ENCODE peak calls at places on chromosomes 12 and 14, in ten cellular contexts. F is fibroblast of villous mesenchyme; E is activated CD8-positive, alpha-beta T cell treated with anti-CD3 and anti-CD28 coated beads for 36 hours; Q is progenitor cell of endocrine pancreas; A is bronchial epithelial cell; Z is lower lobe of right lung; I is WERI-Rb-1; N is AG04450; H is AG10803; R is GM12865. K is an unnamed sample.

GRCh38 chr14:84493779-84494178 is 1036.2 kb upstream of the FLRT2 start:
- DNase-seq in F (peak), E (no peak), Q (no peak), A (no peak), Z (no peak), I (no peak), N (no peak), H (no peak), R (no peak), K (no peak)

GRCh38 chr12:52207895-52208294 is 16.1 kb upstream of the KRT80 start:
- DNase-seq in F (peak), E (no peak), Q (no peak), A (peak), Z (peak), I (no peak), N (no peak), H (peak), R (no peak), K (no peak)

GRCh38 chr12:12443482-12443881 is 86.6 kb downstream of the BORCS5 start:
- DNase-seq in F (no peak), E (no peak), Q (no peak), A (no peak), Z (no peak), I (no peak), N (no peak), H (no peak), R (no peak), K (no peak)

GRCh38 chr12:105899589-105899988 is 239.2 kb downstream of the NUAK1 start:
- DNase-seq in F (peak), E (no peak), Q (no peak), A (peak), Z (no peak), I (no peak), N (no peak), H (no peak), R (peak), K (no peak)

GRCh38 chr14:75946785-75947184 is 35.0 kb downstream of the TGFB3 start:
- DNase-seq in F (no peak), E (no peak), Q (no peak), A (no peak), Z (no peak), I (no peak), N (no peak), H (no peak), R (no peak), K (no peak)

GRCh38 chr14:94340533-94340932 is 17.4 kb upstream of the SERPINA6 start:
- DNase-seq in F (no peak), E (no peak), Q (no peak), A (no peak), Z (no peak), I (no peak), N (no peak), H (no peak), R (no peak), K (no peak)

GRCh38 chr14:99626041-99626648 is 18.8 kb upstream of the HHIPL1 start:
- DNase-seq in F (no peak), E (no peak), Q (no peak), A (no peak), Z (no peak), I (no peak), N (no peak), H (no peak), R (peak), K (no peak)

GRCh38 chr12:98449601-98450000 is 65.8 kb upstream of the TMPO start:
- DNase-seq in F (peak), E (no peak), Q (no peak), A (no peak), Z (no peak), I (no peak), N (no peak), H (no peak), R (no peak), K (no peak)

GRCh38 chr14:31275731-31276130 is 68.1 kb upstream of the HECTD1 start:
- DNase-seq in F (no peak), E (no peak), Q (no peak), A (no peak), Z (no peak), I (no peak), N (no peak), H (no peak), R (no peak), K (no peak)

GRCh38 chr14:61537567-61538463 is 157.5 kb upstream of the HIF1A start:
- DNase-seq in F (peak), E (peak), Q (no peak), A (peak), Z (no peak), I (peak), N (no peak), H (peak), R (peak), K (no peak)

GRCh38 chr12:114265036-114265435 is 140.9 kb downstream of the TBX5 start:
- DNase-seq in F (no peak), E (no peak), Q (no peak), A (no peak), Z (no peak), I (no peak), N (no peak), H (peak), R (no peak), K (no peak)

GRCh38 chr12:68495666-68496065 is 115.0 kb upstream of the RAP1B start:
- DNase-seq in F (peak), E (no peak), Q (no peak), A (no peak), Z (no peak), I (no peak), N (no peak), H (peak), R (no peak), K (no peak)

GRCh38 chr12:32400866-32401265 is 1.5 kb downstream of the FGD4 start:
- DNase-seq in F (no peak), E (no peak), Q (no peak), A (peak), Z (no peak), I (no peak), N (no peak), H (no peak), R (no peak), K (no peak)

GRCh38 chr12:5557906-5558305 is 126.0 kb downstream of the NTF3 start:
- DNase-seq in F (no peak), E (no peak), Q (no peak), A (no peak), Z (no peak), I (no peak), N (no peak), H (no peak), R (no peak), K (no peak)

GRCh38 chr14:55097894-55098560 is 31.0 kb upstream of the LGALS3 start:
- DNase-seq in F (no peak), E (peak), Q (no peak), A (peak), Z (peak), I (no peak), N (no peak), H (no peak), R (peak), K (no peak)

GRCh38 chr14:75884198-75884611 is 97.6 kb downstream of the TGFB3 start:
- DNase-seq in F (peak), E (no peak), Q (no peak), A (peak), Z (no peak), I (no peak), N (peak), H (peak), R (no peak), K (no peak)

GRCh38 chr12:66024966-66025365 is 105.6 kb downstream of the LLPH start:
- DNase-seq in F (no peak), E (no peak), Q (no peak), A (no peak), Z (no peak), I (no peak), N (no peak), H (no peak), R (no peak), K (no peak)

GRCh38 chr14:96221841-96222240 is 17.2 kb downstream of the BDKRB2 start:
- DNase-seq in F (no peak), E (no peak), Q (no peak), A (no peak), Z (no peak), I (no peak), N (no peak), H (no peak), R (no peak), K (no peak)

GRCh38 chr12:19967001-19967400 is 401.3 kb upstream of the PDE3A start:
- DNase-seq in F (no peak), E (no peak), Q (no peak), A (no peak), Z (no peak), I (no peak), N (no peak), H (no peak), R (no peak), K (no peak)

GRCh38 chr12:111201036-111201435 is 167.9 kb downstream of the PHETA1 start:
- DNase-seq in F (no peak), E (no peak), Q (no peak), A (no peak), Z (no peak), I (peak), N (no peak), H (no peak), R (no peak), K (peak)

GRCh38 chr12:94777936-94778335 is 127.6 kb upstream of the TMCC3 start:
- DNase-seq in F (no peak), E (no peak), Q (no peak), A (no peak), Z (no peak), I (no peak), N (no peak), H (no peak), R (no peak), K (no peak)

GRCh38 chr12:124778411-124778810 is 85.3 kb downstream of the SCARB1 start:
- DNase-seq in F (no peak), E (peak), Q (no peak), A (no peak), Z (no peak), I (no peak), N (no peak), H (no peak), R (peak), K (no peak)

GRCh38 chr12:117738233-117738632 is 230.6 kb downstream of the KSR2 start:
- DNase-seq in F (no peak), E (no peak), Q (no peak), A (no peak), Z (no peak), I (no peak), N (no peak), H (no peak), R (no peak), K (no peak)

GRCh38 chr14:104940526-104941150 is 16.0 kb downstream of the PLD4 start:
- DNase-seq in F (peak), E (no peak), Q (no peak), A (no peak), Z (no peak), I (no peak), N (no peak), H (no peak), R (no peak), K (no peak)
- TF ChIP-seq CTCF in F (peak), E (no peak), Q (peak), A (no peak), Z (no peak), I (peak), N (peak), H (peak), R (no peak), K (no peak)

DNA sequence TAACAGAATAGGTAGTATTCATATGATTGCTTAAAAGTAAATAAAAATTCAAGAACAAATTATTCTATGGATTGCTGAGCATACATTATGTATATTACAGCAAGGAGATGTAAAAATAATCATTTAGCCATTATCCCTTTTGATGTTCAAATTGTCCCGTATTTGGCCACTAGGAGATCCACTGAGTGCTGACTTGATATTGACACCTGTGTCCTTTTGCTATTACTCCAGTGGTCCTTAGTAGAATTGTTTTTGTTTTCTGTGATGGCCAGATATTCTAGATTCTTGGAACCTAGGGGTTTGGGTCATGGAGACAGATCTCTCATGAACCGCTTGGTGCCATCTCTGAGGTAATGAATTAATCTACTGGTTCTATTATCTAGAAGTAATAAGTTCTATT is 16.8 kb downstream of the ERO1A start:
- DNase-seq in F (no peak), E (no peak), Q (no peak), A (no peak), Z (no peak), I (no peak), N (no peak), H (no peak), R (peak), K (no peak)
- TF ChIP-seq CTCF in F (peak), E (peak), Q (peak), A (peak), Z (peak), I (peak), N (peak), H (no peak), R (peak), K (peak)

DNA sequence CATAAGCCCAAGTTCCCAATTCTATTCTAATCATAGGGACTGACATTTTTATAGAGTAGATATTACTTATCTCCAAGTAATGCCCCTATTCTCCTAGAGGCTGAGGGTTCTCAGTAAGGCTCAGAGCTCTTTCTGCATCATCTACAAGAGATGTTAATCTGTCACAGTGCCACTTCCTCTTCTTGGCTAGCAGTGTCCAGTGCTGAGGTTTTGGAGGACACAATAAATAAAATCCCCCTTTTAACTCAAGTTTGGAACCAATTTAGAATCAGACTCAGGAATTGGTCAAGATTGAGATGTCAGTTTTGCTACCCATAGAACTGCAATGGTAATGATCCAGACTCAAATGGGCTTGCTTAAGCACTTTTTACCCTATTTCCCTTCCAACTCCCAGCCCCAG is 154.1 kb upstream of the ARID2 start:
- DNase-seq in F (no peak), E (no peak), Q (no peak), A (no peak), Z (no peak), I (no peak), N (no peak), H (no peak), R (peak), K (no peak)
- TF ChIP-seq CTCF in F (no peak), E (no peak), Q (no peak), A (no peak), Z (no peak), I (no peak), N (no peak), H (no peak), R (no peak), K (no peak)

DNA sequence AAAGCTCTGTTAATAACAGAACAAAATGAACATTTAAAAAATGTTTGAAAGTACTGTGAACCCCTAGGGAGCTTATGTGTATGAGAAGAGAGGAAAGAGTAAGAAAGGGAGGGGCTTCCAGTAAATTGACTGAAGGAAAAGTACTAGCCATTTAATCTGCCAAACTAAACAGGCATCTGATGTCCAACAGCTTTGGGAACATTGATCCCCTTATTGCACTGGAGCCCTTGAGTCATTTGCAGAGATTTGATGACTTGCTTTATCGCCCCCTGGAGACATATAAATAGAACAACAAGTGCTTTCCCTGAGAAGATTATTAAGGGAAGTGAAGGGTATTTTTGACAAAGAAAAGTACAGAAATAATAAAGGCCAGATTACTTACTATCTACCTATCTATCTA is 319.3 kb upstream of the NOVA1 start:
- DNase-seq in F (peak), E (no peak), Q (no peak), A (peak), Z (no peak), I (peak), N (no peak), H (peak), R (no peak), K (no peak)
- TF ChIP-seq CTCF in F (peak), E (no peak), Q (peak), A (peak), Z (peak), I (peak), N (no peak), H (peak), R (no peak), K (peak)

DNA sequence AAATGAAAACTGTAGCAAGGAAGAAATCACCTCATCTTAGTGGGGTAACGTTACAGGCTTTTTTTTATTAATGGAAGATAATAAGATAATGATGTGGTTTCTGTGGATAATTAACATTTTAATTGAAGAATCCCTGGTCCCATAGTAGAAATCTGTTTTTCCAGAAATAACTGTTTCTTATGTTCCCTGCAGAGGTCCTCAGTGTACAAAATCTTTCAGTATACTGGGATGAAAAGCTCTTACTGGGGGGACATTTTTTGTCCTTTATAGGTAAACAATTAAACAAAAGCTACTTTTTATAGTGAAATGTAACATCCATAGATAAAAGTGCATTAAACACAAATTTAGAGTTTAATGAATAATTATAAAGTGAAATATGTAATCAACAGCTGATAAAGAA is 312.2 kb downstream of the ATXN7L3B start:
- DNase-seq in F (no peak), E (no peak), Q (no peak), A (peak), Z (no peak), I (no peak), N (no peak), H (no peak), R (no peak), K (no peak)
- TF ChIP-seq CTCF in F (no peak), E (no peak), Q (no peak), A (no peak), Z (no peak), I (no peak), N (peak), H (no peak), R (peak), K (no peak)

DNA sequence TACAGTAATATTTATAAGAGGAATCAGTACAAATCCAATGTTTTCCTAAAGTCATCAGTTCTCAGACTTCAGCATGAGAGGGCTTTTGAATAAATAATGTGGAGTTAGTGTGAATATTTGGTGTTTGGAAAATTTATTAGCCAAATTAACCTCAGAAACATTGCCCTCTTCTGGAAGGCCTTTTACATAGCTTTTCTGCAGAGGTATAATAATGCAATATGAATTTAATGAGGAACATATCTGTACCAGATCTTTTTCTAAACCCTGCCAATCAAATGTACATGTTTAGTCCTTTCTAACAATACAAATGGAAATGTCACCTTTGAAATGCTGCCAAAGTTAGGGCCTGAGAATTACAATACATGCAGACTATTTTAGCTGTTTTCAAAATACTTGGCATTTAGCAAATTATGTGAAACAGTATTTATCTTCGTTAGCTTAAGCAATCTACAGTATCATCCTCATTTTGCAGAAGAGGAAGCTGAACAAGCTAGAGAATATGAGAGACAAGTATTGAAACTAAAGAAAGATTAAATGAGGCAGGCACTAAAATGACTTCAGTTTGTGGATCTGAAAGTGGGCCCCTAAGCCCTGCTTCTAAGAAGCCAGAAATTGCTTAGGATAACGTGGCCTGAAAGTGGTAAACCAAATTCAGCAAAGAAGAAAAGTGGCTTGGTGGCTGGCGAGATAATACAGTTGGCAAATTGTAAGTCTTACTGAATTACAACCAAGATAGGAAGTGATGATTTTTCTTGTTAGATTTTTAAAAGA is 60.4 kb upstream of the MANSC4 start:
- DNase-seq in F (no peak), E (no peak), Q (no peak), A (peak), Z (no peak), I (no peak), N (no peak), H (no peak), R (peak), K (no peak)
- TF ChIP-seq CTCF in F (peak), E (no peak), Q (peak), A (peak), Z (no peak), I (no peak), N (peak), H (peak), R (peak), K (no peak)

GRCh38 chr12:24780969-24781368 is 167.9 kb downstream of the BCAT1 start:
- DNase-seq in F (peak), E (no peak), Q (no peak), A (peak), Z (no peak), I (no peak), N (no peak), H (peak), R (peak), K (no peak)
- TF ChIP-seq CTCF in F (peak), E (peak), Q (peak), A (no peak), Z (no peak), I (no peak), N (peak), H (peak), R (peak), K (peak)

GRCh38 chr12:115891551-115891950 is 385.9 kb downstream of the MED13L start:
- DNase-seq in F (no peak), E (no peak), Q (no peak), A (no peak), Z (no peak), I (no peak), N (no peak), H (no peak), R (no peak), K (no peak)

GRCh38 chr12:115898670-115899069 is 378.8 kb downstream of the MED13L start:
- DNase-seq in F (no peak), E (peak), Q (no peak), A (no peak), Z (no peak), I (no peak), N (no peak), H (peak), R (peak), K (no peak)

GRCh38 chr12:115897718-115898117 is 379.8 kb downstream of the MED13L start:
- DNase-seq in F (no peak), E (no peak), Q (no peak), A (no peak), Z (no peak), I (no peak), N (no peak), H (peak), R (no peak), K (no peak)

GRCh38 chr12:115895247-115895646 is 382.2 kb downstream of the MED13L start:
- DNase-seq in F (peak), E (no peak), Q (no peak), A (no peak), Z (no peak), I (peak), N (no peak), H (no peak), R (no peak), K (no peak)
- TF ChIP-seq CTCF in F (peak), E (no peak), Q (peak), A (no peak), Z (no peak), I (peak), N (peak), H (peak), R (peak), K (peak)

GRCh38 chr14:59268011-59268410 is 79.5 kb downstream of the DAAM1 start:
- DNase-seq in F (no peak), E (no peak), Q (no peak), A (peak), Z (no peak), I (no peak), N (no peak), H (no peak), R (no peak), K (no peak)
- TF ChIP-seq CTCF in F (no peak), E (no peak), Q (no peak), A (no peak), Z (no peak), I (no peak), N (no peak), H (no peak), R (no peak), K (no peak)

GRCh38 chr14:77707355-77707723 is 484 bp downstream of the ALKBH1 start:
- DNase-seq in F (peak), E (peak), Q (no peak), A (peak), Z (no peak), I (peak), N (peak), H (peak), R (peak), K (no peak)
- TF ChIP-seq CTCF in F (peak), E (peak), Q (peak), A (peak), Z (peak), I (peak), N (peak), H (peak), R (peak), K (no peak)

K was measured in nephron progenitor cell.